ENCODE peak calls at places on chromosomes 3 and 15, in eight cellular contexts. One of them, this sample, is unnamed.

GRCh38 chr3:65829228-65829627 is 209.5 kb downstream of the MAGI1 start:
- DNase-seq in GM12891: no peak
- DNase-seq in A549: no peak
- DNase-seq in fibroblast of villous mesenchyme: no peak
- DNase-seq in epithelial cell of esophagus: no peak
- DNase-seq in stimulated activated CD4-positive, alpha-beta T cell treated with anti-CD3 and anti-CD28 coated beads, Interleukin-4, amount 100 ng/mL, for 24 hours: no peak
- DNase-seq in T-helper 9 cell: no peak
- DNase-seq in left ventricle myocardium inferior: no peak
- DNase-seq in this sample: no peak

GRCh38 chr15:70264014-70264492 is 166.3 kb upstream of the TLE3 start:
- DNase-seq in GM12891: no peak
- DNase-seq in A549: no peak
- DNase-seq in fibroblast of villous mesenchyme: no peak
- DNase-seq in epithelial cell of esophagus: peak
- DNase-seq in stimulated activated CD4-positive, alpha-beta T cell treated with anti-CD3 and anti-CD28 coated beads, Interleukin-4, amount 100 ng/mL, for 24 hours: no peak
- DNase-seq in T-helper 9 cell: no peak
- DNase-seq in left ventricle myocardium inferior: no peak
- DNase-seq in this sample: no peak

GRCh38 chr15:76176059-76176458 is 116.3 kb downstream of the TMEM266 start:
- DNase-seq in GM12891: no peak
- DNase-seq in A549: no peak
- DNase-seq in fibroblast of villous mesenchyme: no peak
- DNase-seq in epithelial cell of esophagus: no peak
- DNase-seq in stimulated activated CD4-positive, alpha-beta T cell treated with anti-CD3 and anti-CD28 coated beads, Interleukin-4, amount 100 ng/mL, for 24 hours: no peak
- DNase-seq in T-helper 9 cell: no peak
- DNase-seq in left ventricle myocardium inferior: no peak
- DNase-seq in this sample: no peak

GRCh38 chr3:66692108-66692750 is 191.4 kb upstream of the LRIG1 start:
- DNase-seq in GM12891: no peak
- DNase-seq in A549: no peak
- DNase-seq in fibroblast of villous mesenchyme: peak
- DNase-seq in epithelial cell of esophagus: peak
- DNase-seq in stimulated activated CD4-positive, alpha-beta T cell treated with anti-CD3 and anti-CD28 coated beads, Interleukin-4, amount 100 ng/mL, for 24 hours: no peak
- DNase-seq in T-helper 9 cell: no peak
- DNase-seq in left ventricle myocardium inferior: no peak
- DNase-seq in this sample: no peak

GRCh38 chr3:82743196-82743595 is 981.8 kb upstream of the GBE1 start:
- DNase-seq in GM12891: no peak
- DNase-seq in A549: no peak
- DNase-seq in fibroblast of villous mesenchyme: no peak
- DNase-seq in epithelial cell of esophagus: no peak
- DNase-seq in stimulated activated CD4-positive, alpha-beta T cell treated with anti-CD3 and anti-CD28 coated beads, Interleukin-4, amount 100 ng/mL, for 24 hours: no peak
- DNase-seq in T-helper 9 cell: no peak
- DNase-seq in left ventricle myocardium inferior: no peak
- DNase-seq in this sample: no peak

GRCh38 chr15:57866149-57866736 is 159.7 kb downstream of the POLR2M start:
- DNase-seq in GM12891: peak
- DNase-seq in A549: peak
- DNase-seq in fibroblast of villous mesenchyme: peak
- DNase-seq in epithelial cell of esophagus: peak
- DNase-seq in stimulated activated CD4-positive, alpha-beta T cell treated with anti-CD3 and anti-CD28 coated beads, Interleukin-4, amount 100 ng/mL, for 24 hours: peak
- DNase-seq in T-helper 9 cell: peak
- DNase-seq in left ventricle myocardium inferior: peak
- DNase-seq in this sample: peak

GRCh38 chr3:123686254-123686653 is 101.4 kb upstream of the HACD2 start:
- DNase-seq in GM12891: no peak
- DNase-seq in A549: no peak
- DNase-seq in fibroblast of villous mesenchyme: no peak
- DNase-seq in epithelial cell of esophagus: no peak
- DNase-seq in stimulated activated CD4-positive, alpha-beta T cell treated with anti-CD3 and anti-CD28 coated beads, Interleukin-4, amount 100 ng/mL, for 24 hours: no peak
- DNase-seq in T-helper 9 cell: no peak
- DNase-seq in left ventricle myocardium inferior: no peak
- DNase-seq in this sample: no peak

GRCh38 chr3:187101184-187102072 is 37.9 kb downstream of the RPL39L start:
- DNase-seq in GM12891: no peak
- DNase-seq in A549: peak
- DNase-seq in fibroblast of villous mesenchyme: peak
- DNase-seq in epithelial cell of esophagus: peak
- DNase-seq in stimulated activated CD4-positive, alpha-beta T cell treated with anti-CD3 and anti-CD28 coated beads, Interleukin-4, amount 100 ng/mL, for 24 hours: peak
- DNase-seq in T-helper 9 cell: peak
- DNase-seq in left ventricle myocardium inferior: peak
- DNase-seq in this sample: peak

GRCh38 chr15:63872759-63873510 is 39.2 kb upstream of the HERC1 start:
- DNase-seq in GM12891: no peak
- DNase-seq in A549: no peak
- DNase-seq in fibroblast of villous mesenchyme: no peak
- DNase-seq in epithelial cell of esophagus: no peak
- DNase-seq in stimulated activated CD4-positive, alpha-beta T cell treated with anti-CD3 and anti-CD28 coated beads, Interleukin-4, amount 100 ng/mL, for 24 hours: no peak
- DNase-seq in T-helper 9 cell: no peak
- DNase-seq in left ventricle myocardium inferior: no peak
- DNase-seq in this sample: no peak

GRCh38 chr3:84965141-84965540 is 6.4 kb downstream of the CADM2 start:
- DNase-seq in GM12891: no peak
- DNase-seq in A549: peak
- DNase-seq in fibroblast of villous mesenchyme: no peak
- DNase-seq in epithelial cell of esophagus: no peak
- DNase-seq in stimulated activated CD4-positive, alpha-beta T cell treated with anti-CD3 and anti-CD28 coated beads, Interleukin-4, amount 100 ng/mL, for 24 hours: no peak
- DNase-seq in T-helper 9 cell: no peak
- DNase-seq in left ventricle myocardium inferior: no peak
- DNase-seq in this sample: no peak

GRCh38 chr15:83815506-83815905 is 161.6 kb downstream of the ADAMTSL3 start:
- DNase-seq in GM12891: no peak
- DNase-seq in A549: no peak
- DNase-seq in fibroblast of villous mesenchyme: no peak
- DNase-seq in epithelial cell of esophagus: no peak
- DNase-seq in stimulated activated CD4-positive, alpha-beta T cell treated with anti-CD3 and anti-CD28 coated beads, Interleukin-4, amount 100 ng/mL, for 24 hours: no peak
- DNase-seq in T-helper 9 cell: no peak
- DNase-seq in left ventricle myocardium inferior: no peak
- DNase-seq in this sample: no peak

GRCh38 chr15:45645026-45645980 is 10.5 kb downstream of the SQOR start:
- DNase-seq in GM12891: no peak
- DNase-seq in A549: no peak
- DNase-seq in fibroblast of villous mesenchyme: peak
- DNase-seq in epithelial cell of esophagus: peak
- DNase-seq in stimulated activated CD4-positive, alpha-beta T cell treated with anti-CD3 and anti-CD28 coated beads, Interleukin-4, amount 100 ng/mL, for 24 hours: no peak
- DNase-seq in T-helper 9 cell: no peak
- DNase-seq in left ventricle myocardium inferior: no peak
- DNase-seq in this sample: no peak

GRCh38 chr3:165788531-165788930 is 48.7 kb downstream of the BCHE start:
- DNase-seq in GM12891: no peak
- DNase-seq in A549: no peak
- DNase-seq in fibroblast of villous mesenchyme: no peak
- DNase-seq in epithelial cell of esophagus: no peak
- DNase-seq in stimulated activated CD4-positive, alpha-beta T cell treated with anti-CD3 and anti-CD28 coated beads, Interleukin-4, amount 100 ng/mL, for 24 hours: no peak
- DNase-seq in T-helper 9 cell: no peak
- DNase-seq in left ventricle myocardium inferior: no peak
- DNase-seq in this sample: no peak

GRCh38 chr3:184275302-184275701 is 520 bp upstream of the ECE2 start:
- DNase-seq in GM12891: no peak
- DNase-seq in A549: no peak
- DNase-seq in fibroblast of villous mesenchyme: no peak
- DNase-seq in epithelial cell of esophagus: no peak
- DNase-seq in stimulated activated CD4-positive, alpha-beta T cell treated with anti-CD3 and anti-CD28 coated beads, Interleukin-4, amount 100 ng/mL, for 24 hours: no peak
- DNase-seq in T-helper 9 cell: no peak
- DNase-seq in left ventricle myocardium inferior: no peak
- DNase-seq in this sample: no peak

GRCh38 chr15:64013179-64014043 is 32.9 kb downstream of the DAPK2 start:
- DNase-seq in GM12891: no peak
- DNase-seq in A549: no peak
- DNase-seq in fibroblast of villous mesenchyme: peak
- DNase-seq in epithelial cell of esophagus: peak
- DNase-seq in stimulated activated CD4-positive, alpha-beta T cell treated with anti-CD3 and anti-CD28 coated beads, Interleukin-4, amount 100 ng/mL, for 24 hours: peak
- DNase-seq in T-helper 9 cell: no peak
- DNase-seq in left ventricle myocardium inferior: no peak
- DNase-seq in this sample: no peak

GRCh38 chr15:80581976-80582375 is 113.1 kb upstream of the ABHD17C start:
- DNase-seq in GM12891: no peak
- DNase-seq in A549: no peak
- DNase-seq in fibroblast of villous mesenchyme: no peak
- DNase-seq in epithelial cell of esophagus: peak
- DNase-seq in stimulated activated CD4-positive, alpha-beta T cell treated with anti-CD3 and anti-CD28 coated beads, Interleukin-4, amount 100 ng/mL, for 24 hours: no peak
- DNase-seq in T-helper 9 cell: no peak
- DNase-seq in left ventricle myocardium inferior: no peak
- DNase-seq in this sample: no peak

GRCh38 chr3:22377421-22377820 is 626.4 kb upstream of the ZNF385D start:
- DNase-seq in GM12891: no peak
- DNase-seq in A549: no peak
- DNase-seq in fibroblast of villous mesenchyme: peak
- DNase-seq in epithelial cell of esophagus: peak
- DNase-seq in stimulated activated CD4-positive, alpha-beta T cell treated with anti-CD3 and anti-CD28 coated beads, Interleukin-4, amount 100 ng/mL, for 24 hours: no peak
- DNase-seq in T-helper 9 cell: no peak
- DNase-seq in left ventricle myocardium inferior: no peak
- DNase-seq in this sample: no peak

GRCh38 chr15:50794102-50794501 is 28.6 kb upstream of the SPPL2A start:
- DNase-seq in GM12891: no peak
- DNase-seq in A549: no peak
- DNase-seq in fibroblast of villous mesenchyme: no peak
- DNase-seq in epithelial cell of esophagus: no peak
- DNase-seq in stimulated activated CD4-positive, alpha-beta T cell treated with anti-CD3 and anti-CD28 coated beads, Interleukin-4, amount 100 ng/mL, for 24 hours: no peak
- DNase-seq in T-helper 9 cell: no peak
- DNase-seq in left ventricle myocardium inferior: no peak
- DNase-seq in this sample: no peak

GRCh38 chr3:156553705-156554356 is 1.1 kb downstream of the SSR3 start:
- DNase-seq in GM12891: no peak
- DNase-seq in A549: no peak
- DNase-seq in fibroblast of villous mesenchyme: peak
- DNase-seq in epithelial cell of esophagus: peak
- DNase-seq in stimulated activated CD4-positive, alpha-beta T cell treated with anti-CD3 and anti-CD28 coated beads, Interleukin-4, amount 100 ng/mL, for 24 hours: no peak
- DNase-seq in T-helper 9 cell: no peak
- DNase-seq in left ventricle myocardium inferior: no peak
- DNase-seq in this sample: peak

GRCh38 chr3:133487920-133488540 is 85.5 kb upstream of the CDV3 start:
- DNase-seq in GM12891: no peak
- DNase-seq in A549: peak
- DNase-seq in fibroblast of villous mesenchyme: peak
- DNase-seq in epithelial cell of esophagus: peak
- DNase-seq in stimulated activated CD4-positive, alpha-beta T cell treated with anti-CD3 and anti-CD28 coated beads, Interleukin-4, amount 100 ng/mL, for 24 hours: peak
- DNase-seq in T-helper 9 cell: peak
- DNase-seq in left ventricle myocardium inferior: no peak
- DNase-seq in this sample: no peak

GRCh38 chr15:69531302-69532027 is 78.8 kb downstream of the RPLP1 start:
- DNase-seq in GM12891: no peak
- DNase-seq in A549: no peak
- DNase-seq in fibroblast of villous mesenchyme: no peak
- DNase-seq in epithelial cell of esophagus: peak
- DNase-seq in stimulated activated CD4-positive, alpha-beta T cell treated with anti-CD3 and anti-CD28 coated beads, Interleukin-4, amount 100 ng/mL, for 24 hours: no peak
- DNase-seq in T-helper 9 cell: no peak
- DNase-seq in left ventricle myocardium inferior: no peak
- DNase-seq in this sample: peak

GRCh38 chr3:9500108-9501050 is 53.2 kb downstream of the LHFPL4 start:
- DNase-seq in GM12891: peak
- DNase-seq in A549: peak
- DNase-seq in fibroblast of villous mesenchyme: peak
- DNase-seq in epithelial cell of esophagus: peak
- DNase-seq in stimulated activated CD4-positive, alpha-beta T cell treated with anti-CD3 and anti-CD28 coated beads, Interleukin-4, amount 100 ng/mL, for 24 hours: peak
- DNase-seq in T-helper 9 cell: peak
- DNase-seq in left ventricle myocardium inferior: peak
- DNase-seq in this sample: no peak

GRCh38 chr3:124814620-124815421 is 72.3 kb downstream of the ITGB5 start:
- DNase-seq in GM12891: no peak
- DNase-seq in A549: no peak
- DNase-seq in fibroblast of villous mesenchyme: peak
- DNase-seq in epithelial cell of esophagus: peak
- DNase-seq in stimulated activated CD4-positive, alpha-beta T cell treated with anti-CD3 and anti-CD28 coated beads, Interleukin-4, amount 100 ng/mL, for 24 hours: no peak
- DNase-seq in T-helper 9 cell: no peak
- DNase-seq in left ventricle myocardium inferior: no peak
- DNase-seq in this sample: no peak

GRCh38 chr3:13051066-13051465 is 22.2 kb downstream of the IQSEC1 start:
- DNase-seq in GM12891: no peak
- DNase-seq in A549: no peak
- DNase-seq in fibroblast of villous mesenchyme: no peak
- DNase-seq in epithelial cell of esophagus: no peak
- DNase-seq in stimulated activated CD4-positive, alpha-beta T cell treated with anti-CD3 and anti-CD28 coated beads, Interleukin-4, amount 100 ng/mL, for 24 hours: no peak
- DNase-seq in T-helper 9 cell: no peak
- DNase-seq in left ventricle myocardium inferior: no peak
- DNase-seq in this sample: no peak

GRCh38 chr15:70424937-70425411 is 327.3 kb upstream of the TLE3 start:
- DNase-seq in GM12891: no peak
- DNase-seq in A549: no peak
- DNase-seq in fibroblast of villous mesenchyme: no peak
- DNase-seq in epithelial cell of esophagus: no peak
- DNase-seq in stimulated activated CD4-positive, alpha-beta T cell treated with anti-CD3 and anti-CD28 coated beads, Interleukin-4, amount 100 ng/mL, for 24 hours: peak
- DNase-seq in T-helper 9 cell: no peak
- DNase-seq in left ventricle myocardium inferior: no peak
- DNase-seq in this sample: no peak

GRCh38 chr15:72890043-72890442 is 106.5 kb upstream of the ADPGK start:
- DNase-seq in GM12891: no peak
- DNase-seq in A549: no peak
- DNase-seq in fibroblast of villous mesenchyme: no peak
- DNase-seq in epithelial cell of esophagus: no peak
- DNase-seq in stimulated activated CD4-positive, alpha-beta T cell treated with anti-CD3 and anti-CD28 coated beads, Interleukin-4, amount 100 ng/mL, for 24 hours: no peak
- DNase-seq in T-helper 9 cell: no peak
- DNase-seq in left ventricle myocardium inferior: no peak
- DNase-seq in this sample: no peak

GRCh38 chr15:80561500-80561899 is 133.6 kb upstream of the ABHD17C start:
- DNase-seq in GM12891: no peak
- DNase-seq in A549: no peak
- DNase-seq in fibroblast of villous mesenchyme: peak
- DNase-seq in epithelial cell of esophagus: no peak
- DNase-seq in stimulated activated CD4-positive, alpha-beta T cell treated with anti-CD3 and anti-CD28 coated beads, Interleukin-4, amount 100 ng/mL, for 24 hours: no peak
- DNase-seq in T-helper 9 cell: no peak
- DNase-seq in left ventricle myocardium inferior: no peak
- DNase-seq in this sample: no peak

GRCh38 chr3:79249701-79250100 is 518.1 kb downstream of the ROBO1 start:
- DNase-seq in GM12891: no peak
- DNase-seq in A549: no peak
- DNase-seq in fibroblast of villous mesenchyme: no peak
- DNase-seq in epithelial cell of esophagus: no peak
- DNase-seq in stimulated activated CD4-positive, alpha-beta T cell treated with anti-CD3 and anti-CD28 coated beads, Interleukin-4, amount 100 ng/mL, for 24 hours: no peak
- DNase-seq in T-helper 9 cell: no peak
- DNase-seq in left ventricle myocardium inferior: no peak
- DNase-seq in this sample: no peak

GRCh38 chr15:31341501-31342195 is 15.0 kb downstream of the KLF13 start:
- DNase-seq in GM12891: no peak
- DNase-seq in A549: no peak
- DNase-seq in fibroblast of villous mesenchyme: no peak
- DNase-seq in epithelial cell of esophagus: peak
- DNase-seq in stimulated activated CD4-positive, alpha-beta T cell treated with anti-CD3 and anti-CD28 coated beads, Interleukin-4, amount 100 ng/mL, for 24 hours: no peak
- DNase-seq in T-helper 9 cell: no peak
- DNase-seq in left ventricle myocardium inferior: no peak
- DNase-seq in this sample: no peak